ENCODE peak calls at places on chromosomes 7 and 10, in four cellular contexts. M, I, J and L are unnamed samples.

GRCh38 chr7:27129729-27130539 is 623 bp downstream of the HOXA4 start:
- DNase-seq in I (peak; percentile 74), M (no peak), J (peak; percentile 78), L (no peak)

GRCh38 chr10:81040947-81041346 is 503.2 kb downstream of the SH2D4B start:
- DNase-seq in M (no peak), I (no peak), J (no peak), L (no peak)

GRCh38 chr10:34116220-34116623 is 698.9 kb downstream of the PARD3 start:
- DNase-seq in J (no peak), M (no peak), I (no peak), L (no peak)

GRCh38 chr7:104956753-104957450 is 57.1 kb upstream of the KMT2E start:
- DNase-seq in I (peak; percentile 96), M (no peak), J (no peak), L (no peak)

GRCh38 chr10:28958468-28958867 is 281.1 kb downstream of the BAMBI start:
- DNase-seq in I (no peak), J (no peak), M (no peak), L (no peak)

GRCh38 chr10:122710576-122710975 is 10.9 kb upstream of the C10orf120 start:
- DNase-seq in M (no peak), I (no peak), J (no peak), L (no peak)

GRCh38 chr7:99042957-99043356 is 101.0 kb downstream of the SMURF1 start:
- DNase-seq in M (no peak), J (no peak), I (no peak), L (no peak)

GRCh38 chr7:130086938-130087337 is 16.6 kb downstream of the KLHDC10 start:
- DNase-seq in M (no peak), I (no peak), J (no peak), L (no peak)

GRCh38 chr7:2403718-2404648 is 572 bp downstream of the CHST12 start:
- DNase-seq in I (peak; percentile 72), M (peak; percentile 58), J (peak; percentile 84), L (peak; percentile 46)

GRCh38 chr7:152335900-152336571 is 99.8 kb downstream of the KMT2C start:
- DNase-seq in I (peak; percentile 9), M (no peak), J (no peak), L (no peak)

GRCh38 chr7:150399861-150400778 is 21.0 kb downstream of the ZNF775 start:
- DNase-seq in I (peak; percentile 77), M (no peak), J (peak; percentile 74), L (no peak)

GRCh38 chr7:150402671-150403321 is 23.7 kb downstream of the ZNF775 start:
- DNase-seq in I (no peak), M (no peak), J (peak; percentile 56), L (peak; percentile 51)

GRCh38 chr7:150401861-150402631 is 22.9 kb downstream of the ZNF775 start:
- DNase-seq in J (no peak), I (no peak), M (no peak), L (no peak)

GRCh38 chr7:150400779-150401423 is 21.8 kb downstream of the ZNF775 start:
- DNase-seq in M (no peak), I (no peak), J (peak; percentile 75), L (no peak)

DNA sequence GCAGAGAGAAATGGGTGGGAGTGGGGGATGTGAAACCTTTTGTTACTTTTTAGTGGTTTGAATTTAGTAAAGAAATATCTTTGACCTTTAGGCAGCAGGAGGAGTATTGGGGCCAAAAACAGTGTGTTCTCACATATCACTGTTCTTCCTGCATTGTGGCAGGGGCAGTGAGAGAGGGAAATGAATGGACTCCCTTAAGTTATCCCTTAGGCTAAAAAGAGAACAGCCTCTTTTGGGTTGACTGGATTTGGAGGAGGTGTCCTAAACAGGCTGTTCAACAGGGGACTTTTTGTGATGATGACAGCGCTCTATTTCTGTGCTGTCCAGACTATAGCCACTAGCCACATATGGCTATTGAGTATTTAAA is 22.3 kb downstream of the ZNF775 start:
- DNase-seq in J (no peak), I (no peak), M (no peak), L (no peak)
- H3K4me1 ChIP-seq in J (peaks cover 18% of the 10 kb centered on the region), I (peaks cover 21% of the 10 kb centered on the region), M (peaks cover 19% of the 10 kb centered on the region), L (peaks cover 26% of the 10 kb centered on the region)

GRCh38 chr10:89494615-89495014 is 40.8 kb downstream of the SLC16A12 start:
- DNase-seq in J (no peak), M (no peak), I (no peak), L (no peak)

GRCh38 chr10:89491932-89492331 is 43.5 kb downstream of the SLC16A12 start:
- DNase-seq in J (no peak), I (no peak), M (no peak), L (no peak)

GRCh38 chr10:89494068-89494467 is 41.3 kb downstream of the SLC16A12 start:
- DNase-seq in J (no peak), I (no peak), M (no peak), L (no peak)

GRCh38 chr10:89490589-89491335 is 44.6 kb downstream of the SLC16A12 start:
- DNase-seq in J (no peak), M (no peak), I (peak; percentile 18), L (no peak)
- H3K27ac ChIP-seq in J (peak overlapping the region; percentile 49), M (no peak overlapping the region), I (no peak overlapping the region), L (no peak overlapping the region)

GRCh38 chr10:119671381-119671780 is 20.2 kb downstream of the BAG3 start:
- DNase-seq in J (no peak), I (no peak), M (no peak), L (no peak)
- H3K36me3 ChIP-seq in J (peaks cover 36% of the 10 kb centered on the region), I (peaks cover 21% of the 10 kb centered on the region), M (no peaks in the 10 kb centered on the region), L (no peaks in the 10 kb centered on the region)

GRCh38 chr10:1579141-1579491 is 158.2 kb downstream of the ADARB2 start:
- DNase-seq in M (no peak), I (no peak), J (no peak), L (no peak)
- H3K4me1 ChIP-seq in M (peaks cover 10% of the 10 kb centered on the region), I (no peaks in the 10 kb centered on the region), J (no peaks in the 10 kb centered on the region), L (no peaks in the 10 kb centered on the region)